ENCODE peak calls at places on chromosomes 16 and 17, in four cellular contexts. E is stimulated activated CD8-positive, alpha-beta memory T cell treated with anti-CD3 and anti-CD28 coated beads, Interleukin-7, amount 100 ng/mL, for 1 hour; N is D721Med; R is neural crest cell. A is an unnamed sample.
A peak's percentile ranks its signal among the peaks of the same experiment; 100 is the strongest.

GRCh38 chr17:29807520-29808361 is 122.3 kb downstream of the SSH2 start:
- DNase-seq in E (peak; percentile 56), N (peak; percentile 22), R (peak; percentile 77), A (peak; percentile 65)

GRCh38 chr17:81959362-81960129 is 1.4 kb downstream of the NOTUM start:
- DNase-seq in E (peak; percentile 70), N (peak; percentile 77), R (peak; percentile 59), A (peak; percentile 64)

GRCh38 chr17:15351925-15352324 is 10.5 kb upstream of the TEKT3 start:
- DNase-seq in E (no peak), N (no peak), R (no peak), A (no peak)

GRCh38 chr16:50183316-50183715 is 30.2 kb downstream of the TENT4B start:
- DNase-seq in E (no peak), N (no peak), R (no peak), A (no peak)

GRCh38 chr17:80807882-80808281 is 183.8 kb upstream of the CHMP6 start:
- DNase-seq in E (no peak), N (no peak), R (no peak), A (no peak)

GRCh38 chr16:22293137-22294106 is 3.8 kb upstream of the POLR3E start:
- DNase-seq in E (no peak), N (no peak), R (no peak), A (no peak)

GRCh38 chr17:4101127-4101798 is 41.6 kb downstream of the ZZEF1 start:
- DNase-seq in E (no peak), N (no peak), R (no peak), A (no peak)

GRCh38 chr16:797120-797420 is 3.5 kb downstream of the GNG13 start:
- DNase-seq in E (no peak), N (no peak), R (no peak), A (no peak)

GRCh38 chr16:89090669-89091426 is 2.8 kb upstream of the ACSF3 start:
- DNase-seq in E (no peak), N (no peak), R (no peak), A (no peak)

GRCh38 chr17:42289863-42290165 is 1.5 kb downstream of the STAT5A start:
- DNase-seq in E (no peak), N (no peak), R (no peak), A (no peak)

GRCh38 chr17:12959441-12959840 is 58.4 kb downstream of the ELAC2 start:
- DNase-seq in E (no peak), N (no peak), R (no peak), A (no peak)

GRCh38 chr17:58330997-58331814 is 2.6 kb upstream of the TSPOAP1 start:
- DNase-seq in E (no peak), N (peak; percentile 27), R (no peak), A (no peak)

GRCh38 chr16:72050769-72051464 is 3.4 kb upstream of the HP start:
- DNase-seq in E (no peak), N (no peak), R (no peak), A (no peak)

GRCh38 chr17:20852541-20853370 is 190.1 kb downstream of the USP22 start:
- DNase-seq in E (no peak), N (no peak), R (peak; percentile 44), A (no peak)

GRCh38 chr16:185213-185612 is 5.0 kb downstream of the HBQ1 start:
- DNase-seq in E (no peak), N (no peak), R (no peak), A (no peak)

GRCh38 chr16:31090540-31090939 is 1.8 kb upstream of the PRSS53 start:
- DNase-seq in E (no peak), N (no peak), R (no peak), A (no peak)

GRCh38 chr17:55004484-55004883 is 35.9 kb downstream of the STXBP4 start:
- DNase-seq in E (no peak), N (no peak), R (no peak), A (no peak)

GRCh38 chr16:66164581-66164980 is 201.9 kb upstream of the CDH5 start:
- DNase-seq in E (no peak), N (no peak), R (no peak), A (no peak)

GRCh38 chr16:79899316-79900110 is 299.0 kb upstream of the MAF start:
- DNase-seq in E (no peak), N (no peak), R (no peak), A (no peak)

GRCh38 chr17:76354747-76355310 is 1.1 kb upstream of the PRPSAP1 start:
- DNase-seq in E (no peak), N (no peak), R (no peak), A (no peak)

GRCh38 chr16:14303182-14303618 is 232.1 kb downstream of the MRTFB start:
- DNase-seq in E (no peak), N (no peak), R (no peak), A (no peak)

GRCh38 chr16:20915733-20916132 is 15.2 kb downstream of the LYRM1 start:
- DNase-seq in E (no peak), N (no peak), R (no peak), A (no peak)

GRCh38 chr16:8486985-8487384 is 103.3 kb downstream of the TMEM114 start:
- DNase-seq in E (no peak), N (no peak), R (no peak), A (no peak)

GRCh38 chr17:78716814-78717393 is 65.2 kb downstream of the CYTH1 start:
- DNase-seq in E (no peak), N (peak; percentile 46), R (peak; percentile 8), A (peak; percentile 90)

GRCh38 chr17:49598918-49599317 is 23.2 kb downstream of the NXPH3 start:
- DNase-seq in E (no peak), N (no peak), R (no peak), A (no peak)

GRCh38 chr16:35823342-35823741 is 2363.9 kb downstream of the TP53TG3F start:
- DNase-seq in E (no peak), N (no peak), R (no peak), A (no peak)

GRCh38 chr17:75864448-75864871 is 9.3 kb upstream of the WBP2 start:
- DNase-seq in E (no peak), N (peak; percentile 5), R (no peak), A (no peak)

GRCh38 chr17:41367426-41368075 is 2.1 kb downstream of the KRT33B start:
- DNase-seq in E (no peak), N (no peak), R (no peak), A (no peak)

GRCh38 chr16:21302898-21303528 is 24.9 kb upstream of the CRYM start:
- DNase-seq in E (no peak), N (no peak), R (no peak), A (no peak)

GRCh38 chr17:416293-417206 is 63.9 kb upstream of the RPH3AL start:
- DNase-seq in E (no peak), N (no peak), R (no peak), A (no peak)